ENCODE peak calls at places on chromosome 12, in six cellular contexts. One of them, this sample, is unnamed.

GRCh38 chr12:122850695-122851350 is 15.6 kb downstream of the HIP1R start:
- DNase-seq in GM23338: no peak
- DNase-seq in adrenal gland: no peak
- DNase-seq in neuronal stem cell: no peak
- DNase-seq in tibial artery: no peak
- DNase-seq in small intestine: no peak
- DNase-seq in this sample: no peak

GRCh38 chr12:104782296-104782695 is 175.8 kb downstream of the SLC41A2 start:
- DNase-seq in tibial artery: no peak
- DNase-seq in GM23338: no peak
- DNase-seq in small intestine: no peak
- DNase-seq in adrenal gland: no peak
- DNase-seq in neuronal stem cell: no peak
- DNase-seq in this sample: no peak

GRCh38 chr12:2960432-2960956 is 1.3 kb downstream of the TEAD4 start:
- DNase-seq in neuronal stem cell: peak
- DNase-seq in GM23338: no peak
- DNase-seq in small intestine: no peak
- DNase-seq in tibial artery: no peak
- DNase-seq in adrenal gland: no peak
- DNase-seq in this sample: peak

GRCh38 chr12:16881986-16882385 is 276.0 kb upstream of the LMO3 start:
- DNase-seq in GM23338: no peak
- DNase-seq in tibial artery: no peak
- DNase-seq in small intestine: no peak
- DNase-seq in neuronal stem cell: no peak
- DNase-seq in adrenal gland: no peak
- DNase-seq in this sample: no peak

GRCh38 chr12:39572551-39572950 is 47.1 kb downstream of the ABCD2 start:
- DNase-seq in tibial artery: no peak
- DNase-seq in neuronal stem cell: no peak
- DNase-seq in GM23338: no peak
- DNase-seq in small intestine: no peak
- DNase-seq in adrenal gland: no peak
- DNase-seq in this sample: no peak

GRCh38 chr12:116601524-116601923 is 42.3 kb downstream of the MAP1LC3B2 start:
- DNase-seq in adrenal gland: no peak
- DNase-seq in small intestine: no peak
- DNase-seq in neuronal stem cell: no peak
- DNase-seq in tibial artery: no peak
- DNase-seq in GM23338: no peak
- DNase-seq in this sample: peak

GRCh38 chr12:62466018-62466595 is 519 bp upstream of the MON2 start:
- DNase-seq in adrenal gland: peak
- DNase-seq in tibial artery: peak
- DNase-seq in neuronal stem cell: no peak
- DNase-seq in small intestine: peak
- DNase-seq in GM23338: peak
- DNase-seq in this sample: peak

GRCh38 chr12:54000105-54000773 is at the start of gene HOXC9:
- DNase-seq in tibial artery: no peak
- DNase-seq in neuronal stem cell: no peak
- DNase-seq in adrenal gland: no peak
- DNase-seq in small intestine: no peak
- DNase-seq in GM23338: no peak
- DNase-seq in this sample: no peak

GRCh38 chr12:57619434-57620244 is 8.4 kb downstream of the ARHGEF25 start:
- DNase-seq in neuronal stem cell: no peak
- DNase-seq in adrenal gland: no peak
- DNase-seq in GM23338: peak
- DNase-seq in small intestine: peak
- DNase-seq in tibial artery: no peak
- DNase-seq in this sample: no peak

GRCh38 chr12:23503544-23503943 is 445.9 kb downstream of the SOX5 start:
- DNase-seq in GM23338: peak
- DNase-seq in small intestine: no peak
- DNase-seq in tibial artery: no peak
- DNase-seq in adrenal gland: no peak
- DNase-seq in neuronal stem cell: no peak
- DNase-seq in this sample: no peak

GRCh38 chr12:44628180-44628579 is 247.9 kb downstream of the NELL2 start:
- DNase-seq in small intestine: no peak
- DNase-seq in GM23338: no peak
- DNase-seq in adrenal gland: no peak
- DNase-seq in tibial artery: no peak
- DNase-seq in neuronal stem cell: no peak
- DNase-seq in this sample: no peak

GRCh38 chr12:108822458-108823205 is 34.8 kb downstream of the SSH1 start:
- DNase-seq in tibial artery: no peak
- DNase-seq in GM23338: no peak
- DNase-seq in neuronal stem cell: no peak
- DNase-seq in small intestine: no peak
- DNase-seq in adrenal gland: no peak
- DNase-seq in this sample: no peak

GRCh38 chr12:53600490-53601295 is 25.5 kb downstream of the ATF7 start:
- DNase-seq in GM23338: no peak
- DNase-seq in neuronal stem cell: no peak
- DNase-seq in adrenal gland: no peak
- DNase-seq in tibial artery: no peak
- DNase-seq in small intestine: no peak
- DNase-seq in this sample: no peak

GRCh38 chr12:50375802-50376201 is 20.6 kb downstream of the FAM186A start:
- DNase-seq in tibial artery: no peak
- DNase-seq in adrenal gland: no peak
- DNase-seq in GM23338: no peak
- DNase-seq in neuronal stem cell: no peak
- DNase-seq in small intestine: no peak
- DNase-seq in this sample: no peak

GRCh38 chr12:92210062-92210461 is 64.4 kb upstream of the BTG1 start:
- DNase-seq in adrenal gland: no peak
- DNase-seq in GM23338: no peak
- DNase-seq in small intestine: no peak
- DNase-seq in neuronal stem cell: no peak
- DNase-seq in tibial artery: no peak
- DNase-seq in this sample: no peak

GRCh38 chr12:9342614-9343353 is 134.6 kb upstream of the PZP start:
- DNase-seq in small intestine: no peak
- DNase-seq in tibial artery: no peak
- DNase-seq in adrenal gland: no peak
- DNase-seq in GM23338: no peak
- DNase-seq in neuronal stem cell: no peak
- DNase-seq in this sample: no peak

GRCh38 chr12:131242741-131243496 is 289.2 kb downstream of the ADGRD1 start:
- DNase-seq in small intestine: peak
- DNase-seq in GM23338: peak
- DNase-seq in neuronal stem cell: no peak
- DNase-seq in tibial artery: no peak
- DNase-seq in adrenal gland: no peak
- DNase-seq in this sample: peak

GRCh38 chr12:69345077-69345476 is 3.1 kb upstream of the LYZ start:
- DNase-seq in small intestine: no peak
- DNase-seq in tibial artery: no peak
- DNase-seq in neuronal stem cell: no peak
- DNase-seq in adrenal gland: no peak
- DNase-seq in GM23338: no peak
- DNase-seq in this sample: no peak

GRCh38 chr12:95551913-95552516 is 739 bp upstream of the USP44 start:
- DNase-seq in adrenal gland: no peak
- DNase-seq in small intestine: no peak
- DNase-seq in tibial artery: no peak
- DNase-seq in GM23338: no peak
- DNase-seq in neuronal stem cell: no peak
- DNase-seq in this sample: no peak

DNA sequence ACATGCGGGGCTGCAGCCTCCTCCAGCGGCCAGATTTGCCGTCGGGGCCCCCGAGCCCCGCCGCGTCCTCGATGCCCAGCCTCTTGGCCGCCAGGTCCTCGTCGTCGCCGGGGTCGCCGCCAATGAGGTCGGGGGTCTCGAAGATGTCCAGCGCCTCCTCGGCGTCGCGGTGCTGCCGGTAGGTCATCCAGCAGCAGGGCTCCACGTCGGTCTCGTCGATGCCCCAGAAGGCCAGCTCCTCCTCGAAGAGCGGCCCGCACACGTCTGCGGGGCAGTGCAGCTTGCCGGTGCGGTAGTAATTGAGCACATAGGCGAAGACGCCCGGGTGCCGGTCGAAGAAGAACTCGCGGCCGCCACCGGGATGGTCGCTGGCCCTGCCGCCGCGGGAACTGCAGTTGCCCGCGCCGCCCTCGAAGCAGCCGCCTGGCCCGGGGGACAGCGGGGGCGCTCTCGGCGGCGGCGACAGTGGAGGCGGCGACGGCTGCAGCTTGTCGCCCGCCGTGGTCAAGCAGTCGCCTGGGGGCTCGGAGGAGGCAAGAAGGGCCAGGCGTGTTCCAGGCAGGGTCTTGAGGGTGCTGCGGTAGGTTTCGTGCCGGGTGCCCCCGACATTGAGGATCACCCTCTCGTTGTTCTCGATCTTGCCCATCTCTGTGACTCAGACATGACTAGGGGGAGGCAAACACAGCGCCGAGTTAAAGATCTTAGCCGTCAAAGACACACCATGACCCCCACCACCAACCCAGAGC is 2.1 kb downstream of the KCNC2 start:
- DNase-seq in neuronal stem cell: peak
- DNase-seq in GM23338: peak
- DNase-seq in tibial artery: no peak
- DNase-seq in adrenal gland: no peak
- DNase-seq in small intestine: no peak
- DNase-seq in this sample: no peak
- H3K27ac ChIP-seq in neuronal stem cell: no peak
- H3K27ac ChIP-seq in GM23338: no peak
- H3K27ac ChIP-seq in tibial artery: no peak
- H3K27ac ChIP-seq in adrenal gland: no peak
- H3K27ac ChIP-seq in small intestine: no peak
- H3K27ac ChIP-seq in this sample: no peak

GRCh38 chr12:93552427-93552826 is 20.0 kb upstream of the SOCS2 start:
- DNase-seq in adrenal gland: no peak
- DNase-seq in small intestine: no peak
- DNase-seq in GM23338: no peak
- DNase-seq in tibial artery: no peak
- DNase-seq in neuronal stem cell: no peak
- DNase-seq in this sample: no peak
- H3K27ac ChIP-seq in adrenal gland: no peak
- H3K27ac ChIP-seq in small intestine: no peak
- H3K27ac ChIP-seq in GM23338: no peak
- H3K27ac ChIP-seq in tibial artery: no peak
- H3K27ac ChIP-seq in neuronal stem cell: no peak
- H3K27ac ChIP-seq in this sample: no peak

DNA sequence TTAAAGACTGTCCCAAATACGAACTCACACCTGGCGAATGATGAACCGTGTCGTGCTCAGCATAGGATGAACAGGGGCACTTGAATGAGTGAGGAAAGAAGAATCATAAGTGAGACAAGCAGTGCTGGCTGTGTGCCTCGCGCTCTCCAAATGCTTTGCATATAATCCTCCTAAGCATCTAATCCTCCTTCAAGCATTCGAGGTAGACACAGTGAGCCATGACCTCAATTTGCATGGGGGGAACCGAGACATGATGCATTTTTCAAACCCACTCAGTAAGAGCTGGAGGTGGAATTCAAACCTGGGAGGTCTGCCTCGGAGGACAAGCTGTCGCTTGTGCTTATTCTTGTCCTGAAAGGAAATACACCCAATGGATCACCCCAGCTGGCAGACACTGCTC is 274.1 kb downstream of the SLC15A4 start:
- DNase-seq in adrenal gland: no peak
- DNase-seq in small intestine: no peak
- DNase-seq in GM23338: peak
- DNase-seq in tibial artery: no peak
- DNase-seq in neuronal stem cell: no peak
- DNase-seq in this sample: no peak
- H3K27ac ChIP-seq in adrenal gland: no peak
- H3K27ac ChIP-seq in small intestine: no peak
- H3K27ac ChIP-seq in GM23338: no peak
- H3K27ac ChIP-seq in tibial artery: no peak
- H3K27ac ChIP-seq in neuronal stem cell: no peak
- H3K27ac ChIP-seq in this sample: no peak

GRCh38 chr12:47777151-47777550 is 4.1 kb downstream of the SLC48A1 start:
- DNase-seq in small intestine: no peak
- DNase-seq in adrenal gland: no peak
- DNase-seq in tibial artery: no peak
- DNase-seq in GM23338: no peak
- DNase-seq in neuronal stem cell: no peak
- DNase-seq in this sample: no peak

GRCh38 chr12:47775100-47775911 is 2.3 kb downstream of the SLC48A1 start:
- DNase-seq in small intestine: no peak
- DNase-seq in tibial artery: no peak
- DNase-seq in adrenal gland: peak
- DNase-seq in neuronal stem cell: no peak
- DNase-seq in GM23338: no peak
- DNase-seq in this sample: no peak

GRCh38 chr12:47777741-47778558 is 4.9 kb downstream of the SLC48A1 start:
- DNase-seq in small intestine: no peak
- DNase-seq in GM23338: no peak
- DNase-seq in adrenal gland: no peak
- DNase-seq in tibial artery: peak
- DNase-seq in neuronal stem cell: no peak
- DNase-seq in this sample: no peak

GRCh38 chr12:47774664-47775063 is 1.6 kb downstream of the SLC48A1 start:
- DNase-seq in GM23338: no peak
- DNase-seq in small intestine: no peak
- DNase-seq in neuronal stem cell: no peak
- DNase-seq in tibial artery: no peak
- DNase-seq in adrenal gland: no peak
- DNase-seq in this sample: no peak

GRCh38 chr12:47776471-47777143 is 3.6 kb downstream of the SLC48A1 start:
- DNase-seq in GM23338: no peak
- DNase-seq in tibial artery: no peak
- DNase-seq in adrenal gland: no peak
- DNase-seq in small intestine: no peak
- DNase-seq in neuronal stem cell: no peak
- DNase-seq in this sample: no peak
- H3K27ac ChIP-seq in GM23338: no peak
- H3K27ac ChIP-seq in tibial artery: peak
- H3K27ac ChIP-seq in adrenal gland: peak
- H3K27ac ChIP-seq in small intestine: no peak
- H3K27ac ChIP-seq in neuronal stem cell: no peak
- H3K27ac ChIP-seq in this sample: peak

GRCh38 chr12:88472248-88472647 is 108.0 kb downstream of the KITLG start:
- DNase-seq in neuronal stem cell: no peak
- DNase-seq in GM23338: no peak
- DNase-seq in adrenal gland: no peak
- DNase-seq in tibial artery: no peak
- DNase-seq in small intestine: no peak
- DNase-seq in this sample: peak
- H3K27ac ChIP-seq in neuronal stem cell: peak
- H3K27ac ChIP-seq in GM23338: no peak
- H3K27ac ChIP-seq in adrenal gland: no peak
- H3K27ac ChIP-seq in tibial artery: no peak
- H3K27ac ChIP-seq in small intestine: no peak
- H3K27ac ChIP-seq in this sample: no peak

DNA sequence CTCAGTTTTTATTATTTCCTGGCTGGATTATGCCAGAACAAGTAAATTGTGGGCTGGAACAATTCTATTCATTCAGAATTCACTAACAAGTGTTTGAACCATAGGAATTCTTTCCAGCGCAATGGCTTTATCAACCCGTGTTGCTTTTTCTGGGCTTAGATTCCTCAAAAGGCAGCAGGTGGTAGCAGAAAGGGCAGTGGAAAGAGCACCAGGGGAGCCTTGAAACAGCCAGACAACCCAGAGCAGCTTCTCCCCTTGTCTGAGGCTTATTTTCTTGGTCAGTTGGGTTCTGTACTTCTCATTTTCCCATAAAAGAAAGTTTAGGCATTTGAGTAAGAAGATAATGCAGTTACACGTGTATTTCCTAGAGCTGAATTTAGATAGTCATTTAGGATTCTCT is 130.7 kb downstream of the OTOGL start:
- DNase-seq in adrenal gland: no peak
- DNase-seq in neuronal stem cell: peak
- DNase-seq in small intestine: no peak
- DNase-seq in tibial artery: no peak
- DNase-seq in GM23338: peak
- DNase-seq in this sample: no peak
- H3K27ac ChIP-seq in adrenal gland: no peak
- H3K27ac ChIP-seq in neuronal stem cell: peak
- H3K27ac ChIP-seq in small intestine: no peak
- H3K27ac ChIP-seq in tibial artery: no peak
- H3K27ac ChIP-seq in GM23338: no peak
- H3K27ac ChIP-seq in this sample: no peak